ENCODE peak calls at places on chromosome 5, in seven cellular contexts. Y is H1, X is SK-N-SH, I is HCT116, R is HepG2, W is GM12878, A is K562. H is an unnamed sample.

GRCh38 chr5:62547929-62548678 is 30.5 kb upstream of the LRRC70 start:
- DNase-seq in Y (no peak), X (no peak), I (no peak), R (no peak), W (no peak), A (no peak), H (no peak)

GRCh38 chr5:126694403-126694802 is 82.5 kb upstream of the LMNB1 start:
- DNase-seq in Y (no peak), X (no peak), I (no peak), R (no peak), W (no peak), A (no peak), H (no peak)

GRCh38 chr5:25688156-25688555 is 1043.4 kb upstream of the CDH10 start:
- DNase-seq in Y (no peak), X (no peak), I (no peak), R (no peak), W (peak), A (no peak), H (no peak)

GRCh38 chr5:107253246-107253645 is 417.5 kb downstream of the EFNA5 start:
- DNase-seq in Y (no peak), X (no peak), I (no peak), R (no peak), W (no peak), A (no peak), H (peak)

GRCh38 chr5:115685966-115686691 is 60.3 kb upstream of the TMED7 start:
- DNase-seq in Y (no peak), X (peak), I (no peak), R (no peak), W (no peak), A (peak), H (peak)

GRCh38 chr5:5270958-5271605 is 131.0 kb downstream of the ADAMTS16 start:
- DNase-seq in Y (peak), X (peak), I (peak), R (peak), W (no peak), A (peak), H (peak)

GRCh38 chr5:175709276-175709781 is 51.5 kb downstream of the HRH2 start:
- DNase-seq in Y (no peak), X (no peak), I (no peak), R (no peak), W (no peak), A (no peak), H (no peak)

GRCh38 chr5:68681929-68682328 is 411.9 kb upstream of the SLC30A5 start:
- DNase-seq in Y (no peak), X (no peak), I (no peak), R (no peak), W (no peak), A (no peak), H (no peak)

GRCh38 chr5:153991168-153991567 is 47.5 kb downstream of the FAM114A2 start:
- DNase-seq in Y (no peak), X (no peak), I (no peak), R (no peak), W (no peak), A (no peak), H (no peak)

GRCh38 chr5:81021951-81022687 is 62.0 kb downstream of the RASGRF2 start:
- DNase-seq in Y (no peak), X (no peak), I (no peak), R (no peak), W (no peak), A (no peak), H (no peak)

GRCh38 chr5:11904270-11904906 is at the start of gene CTNND2:
- DNase-seq in Y (peak), X (peak), I (no peak), R (no peak), W (no peak), A (no peak), H (peak)

GRCh38 chr5:171667341-171668096 is 118.1 kb upstream of the SMIM23 start:
- DNase-seq in Y (peak), X (peak), I (no peak), R (no peak), W (no peak), A (no peak), H (no peak)

GRCh38 chr5:6228257-6229250 is 149.8 kb downstream of the MED10 start:
- DNase-seq in Y (no peak), X (no peak), I (no peak), R (no peak), W (no peak), A (no peak), H (no peak)

GRCh38 chr5:34697308-34698108 is 41.4 kb downstream of the RAI14 start:
- DNase-seq in Y (no peak), X (no peak), I (no peak), R (no peak), W (no peak), A (no peak), H (no peak)

GRCh38 chr5:138760448-138761110 is 7.4 kb downstream of the CTNNA1 start:
- DNase-seq in Y (no peak), X (no peak), I (no peak), R (no peak), W (no peak), A (no peak), H (no peak)

GRCh38 chr5:118919016-118919415 is 69.3 kb downstream of the DTWD2 start:
- DNase-seq in Y (no peak), X (no peak), I (no peak), R (no peak), W (no peak), A (no peak), H (no peak)

GRCh38 chr5:95823738-95824609 is 1.4 kb upstream of the GLRX start:
- DNase-seq in Y (no peak), X (no peak), I (peak), R (peak), W (no peak), A (peak), H (no peak)

GRCh38 chr5:112004867-112005532 is 248.0 kb upstream of the NREP start:
- DNase-seq in Y (no peak), X (no peak), I (no peak), R (no peak), W (peak), A (no peak), H (no peak)

GRCh38 chr5:33565304-33565703 is 124.5 kb downstream of the TARS1 start:
- DNase-seq in Y (no peak), X (no peak), I (no peak), R (no peak), W (no peak), A (no peak), H (no peak)

GRCh38 chr5:14173419-14174234 is 30.5 kb downstream of the TRIO start:
- DNase-seq in Y (no peak), X (peak), I (no peak), R (no peak), W (no peak), A (no peak), H (no peak)

GRCh38 chr5:15333091-15333490 is 166.9 kb upstream of the FBXL7 start:
- DNase-seq in Y (no peak), X (no peak), I (no peak), R (no peak), W (no peak), A (no peak), H (no peak)

GRCh38 chr5:123371575-123372179 is 51.5 kb downstream of the CEP120 start:
- DNase-seq in Y (peak), X (peak), I (no peak), R (peak), W (no peak), A (peak), H (peak)

GRCh38 chr5:6728011-6728794 is 15.0 kb downstream of the TENT4A start:
- DNase-seq in Y (no peak), X (peak), I (no peak), R (no peak), W (no peak), A (no peak), H (no peak)

GRCh38 chr5:138905541-138905940 is 30.4 kb upstream of the LRRTM2 start:
- DNase-seq in Y (no peak), X (no peak), I (no peak), R (no peak), W (no peak), A (no peak), H (no peak)

GRCh38 chr5:65961644-65962043 is 35.3 kb downstream of the ERBIN start:
- DNase-seq in Y (no peak), X (no peak), I (no peak), R (no peak), W (peak), A (peak), H (no peak)

GRCh38 chr5:138468133-138468965 is 3.1 kb downstream of the EGR1 start:
- DNase-seq in Y (no peak), X (no peak), I (peak), R (no peak), W (no peak), A (no peak), H (no peak)

GRCh38 chr5:38871211-38871610 is 25.4 kb downstream of the OSMR start:
- DNase-seq in Y (no peak), X (no peak), I (no peak), R (no peak), W (no peak), A (no peak), H (no peak)

GRCh38 chr5:61617039-61617438 is 285.0 kb downstream of the ZSWIM6 start:
- DNase-seq in Y (no peak), X (peak), I (no peak), R (no peak), W (no peak), A (no peak), H (no peak)

GRCh38 chr5:6820851-6821479 is 107.7 kb downstream of the TENT4A start:
- DNase-seq in Y (peak), X (peak), I (peak), R (peak), W (no peak), A (peak), H (peak)

GRCh38 chr5:10676224-10676623 is 84.8 kb downstream of the DAP start:
- DNase-seq in Y (no peak), X (peak), I (no peak), R (no peak), W (no peak), A (no peak), H (no peak)

GRCh38 chr5:93158841-93159240 is 422.2 kb downstream of the NR2F1-AS1 start:
- DNase-seq in Y (no peak), X (no peak), I (no peak), R (no peak), W (no peak), A (no peak), H (no peak)

GRCh38 chr5:122091942-122092600 is 14.0 kb upstream of the LOX start:
- DNase-seq in Y (no peak), X (no peak), I (peak), R (no peak), W (no peak), A (peak), H (no peak)

GRCh38 chr5:181242031-181242451 is 1.7 kb downstream of the RACK1 start:
- DNase-seq in Y (no peak), X (no peak), I (no peak), R (no peak), W (no peak), A (no peak), H (no peak)

GRCh38 chr5:181243020-181243520 is 636 bp downstream of the RACK1 start:
- DNase-seq in Y (no peak), X (no peak), I (no peak), R (no peak), W (no peak), A (peak), H (no peak)

GRCh38 chr5:181241393-181241975 is 2.2 kb downstream of the RACK1 start:
- DNase-seq in Y (no peak), X (peak), I (no peak), R (peak), W (no peak), A (peak), H (no peak)

GRCh38 chr5:181245427-181246275 is 1.9 kb upstream of the RACK1 start:
- DNase-seq in Y (peak), X (peak), I (no peak), R (no peak), W (no peak), A (peak), H (no peak)

GRCh38 chr5:181243521-181244307 is at the start of gene RACK1:
- DNase-seq in Y (peak), X (peak), I (peak), R (peak), W (peak), A (peak), H (peak)
- TF ChIP-seq JUND in Y (no peak), X (no peak), I (no peak), R (peak), W (peak), A (no peak), H (no peak)

DNA sequence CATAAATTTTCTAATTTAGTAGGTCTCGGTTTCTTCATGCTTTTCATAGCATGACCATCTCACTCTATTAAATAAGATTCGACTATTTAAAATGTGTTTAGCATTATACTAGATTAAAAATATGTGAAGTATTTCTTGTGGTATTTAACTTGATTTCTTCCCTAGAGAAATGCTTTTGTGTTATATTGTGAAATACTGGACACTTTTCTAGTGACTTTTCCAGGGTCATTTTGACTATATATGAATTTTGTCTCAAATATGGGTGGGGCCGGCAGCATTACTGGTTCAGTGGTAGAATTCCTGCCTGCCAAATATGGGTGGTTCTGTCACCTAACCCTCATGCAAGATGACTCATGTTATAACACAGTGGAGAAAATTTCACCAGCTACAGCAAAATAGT is 189.5 kb upstream of the SGCD start:
- DNase-seq in Y (no peak), X (no peak), I (no peak), R (no peak), W (no peak), A (no peak), H (no peak)
- TF ChIP-seq JUND in Y (no peak), X (no peak), I (no peak), R (no peak), W (no peak), A (no peak), H (no peak)

DNA sequence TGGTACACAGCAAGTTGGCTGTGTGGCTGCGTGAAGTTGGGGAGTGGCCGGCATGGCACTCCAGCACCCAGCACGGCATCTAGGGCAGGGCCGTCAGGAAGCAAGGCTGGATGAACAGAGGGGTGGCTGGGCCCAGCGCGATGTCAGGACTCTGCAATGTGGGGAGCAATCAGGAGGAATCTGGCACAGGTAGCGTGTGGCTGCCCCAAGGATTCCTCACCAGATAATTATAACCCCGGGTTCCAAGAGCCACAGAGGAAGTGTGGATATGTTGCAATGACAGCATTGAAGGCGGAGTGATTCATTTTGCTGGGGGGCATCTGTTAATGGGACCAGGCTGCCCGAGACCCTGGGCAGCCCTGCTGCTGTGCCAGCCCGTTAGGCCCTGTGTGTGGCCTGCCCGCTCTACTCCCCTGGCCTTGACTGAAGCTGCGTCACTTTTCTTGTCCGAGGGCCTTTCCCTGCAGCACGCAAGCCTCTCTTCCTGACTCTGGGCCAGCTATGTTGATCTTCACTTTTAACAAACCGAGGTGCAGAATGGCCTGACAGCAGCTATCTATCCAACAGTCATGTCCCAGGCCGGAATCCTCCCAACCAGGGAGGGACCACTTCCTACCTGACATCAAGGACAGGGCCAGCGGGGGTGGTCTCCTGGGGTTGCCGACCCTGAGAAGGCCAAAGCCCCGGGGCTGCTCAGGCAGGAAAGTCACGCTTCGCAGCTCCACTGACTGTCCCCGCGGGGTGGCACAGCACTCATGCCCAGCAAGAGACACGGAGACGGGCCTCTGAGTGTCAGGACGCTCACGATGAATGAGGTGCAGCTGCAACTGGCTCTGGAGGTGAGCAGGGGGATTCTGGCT is 118.0 kb upstream of the PHYKPL start:
- DNase-seq in Y (no peak), X (peak), I (no peak), R (no peak), W (no peak), A (no peak), H (no peak)
- TF ChIP-seq JUND in Y (no peak), X (no peak), I (no peak), R (no peak), W (no peak), A (no peak), H (no peak)

GRCh38 chr5:135149956-135150723 is 116.1 kb upstream of the PITX1 start:
- DNase-seq in Y (no peak), X (no peak), I (no peak), R (no peak), W (no peak), A (no peak), H (no peak)
- TF ChIP-seq JUND in Y (no peak), X (no peak), I (no peak), R (no peak), W (no peak), A (no peak), H (no peak)

GRCh38 chr5:2740849-2741555 is 10.5 kb downstream of the IRX2 start:
- DNase-seq in Y (peak), X (no peak), I (no peak), R (no peak), W (no peak), A (no peak), H (no peak)

GRCh38 chr5:2739360-2740050 is 12.0 kb downstream of the IRX2 start:
- DNase-seq in Y (peak), X (no peak), I (no peak), R (no peak), W (no peak), A (no peak), H (peak)

GRCh38 chr5:2742921-2743679 is 8.4 kb downstream of the IRX2 start:
- DNase-seq in Y (peak), X (no peak), I (no peak), R (no peak), W (no peak), A (no peak), H (no peak)

GRCh38 chr5:2740051-2740848 is 11.2 kb downstream of the IRX2 start:
- DNase-seq in Y (peak), X (no peak), I (no peak), R (no peak), W (no peak), A (no peak), H (no peak)

GRCh38 chr5:2741946-2742345 is 9.5 kb downstream of the IRX2 start:
- DNase-seq in Y (peak), X (no peak), I (no peak), R (no peak), W (no peak), A (no peak), H (no peak)
- TF ChIP-seq JUND in Y (no peak), X (no peak), I (no peak), R (no peak), W (no peak), A (no peak), H (no peak)

GRCh38 chr5:132499440-132500243 is 9.1 kb upstream of the IRF1 start:
- DNase-seq in Y (peak), X (no peak), I (no peak), R (no peak), W (no peak), A (no peak), H (no peak)
- TF ChIP-seq JUND in Y (no peak), X (no peak), I (no peak), R (no peak), W (no peak), A (no peak), H (no peak)

DNA sequence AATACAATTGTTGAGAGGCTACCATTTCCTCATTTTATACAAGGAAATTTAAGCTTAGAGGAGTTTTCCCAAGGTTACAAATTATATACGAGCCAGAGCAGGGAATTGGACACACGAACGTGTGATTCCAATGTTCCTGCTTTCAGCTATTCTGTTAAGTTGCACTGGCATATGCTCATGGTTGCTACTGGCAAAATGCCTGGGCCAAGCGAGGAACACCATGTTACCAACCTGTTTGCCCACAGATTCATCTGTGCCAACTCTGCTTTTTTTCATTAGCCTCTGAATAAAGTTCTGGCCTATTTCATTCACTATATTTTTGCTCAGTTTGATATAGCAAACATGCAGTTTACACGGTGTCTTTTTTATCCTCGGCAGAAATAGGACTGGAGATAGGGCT is 5.1 kb upstream of the C5orf46 start:
- DNase-seq in Y (no peak), X (no peak), I (no peak), R (no peak), W (no peak), A (no peak), H (no peak)
- TF ChIP-seq JUND in Y (no peak), X (no peak), I (no peak), R (no peak), W (no peak), A (no peak), H (no peak)

GRCh38 chr5:158451203-158451982 is 592.4 kb upstream of the CLINT1 start:
- DNase-seq in Y (no peak), X (peak), I (no peak), R (no peak), W (no peak), A (no peak), H (no peak)
- TF ChIP-seq JUND in Y (no peak), X (peak), I (no peak), R (no peak), W (no peak), A (no peak), H (no peak)

GRCh38 chr5:177065480-177065879 is 21.2 kb upstream of the FGFR4 start:
- DNase-seq in Y (no peak), X (no peak), I (no peak), R (no peak), W (no peak), A (no peak), H (no peak)
- TF ChIP-seq JUND in Y (no peak), X (no peak), I (no peak), R (no peak), W (no peak), A (no peak), H (no peak)

H was measured in T47D.